ENCODE peak calls at places on chromosome 5, in ten cellular contexts. H is PC-9, Q is right atrium auricular region, L is thoracic aorta, U is coronary artery, B is psoas muscle, J is AG04450, G is tibial artery, C is transverse colon, N is GM13976. D is an unnamed sample.

GRCh38 chr5:135821802-135822201 is 12.7 kb upstream of the SLC25A48 start:
- DNase-seq in H (no peak), Q (no peak), L (no peak), U (peak), B (no peak), J (no peak), G (no peak), C (no peak), N (no peak), D (no peak)

GRCh38 chr5:135085133-135085935 is 51.3 kb upstream of the PITX1 start:
- DNase-seq in H (peak), Q (no peak), L (no peak), U (no peak), B (peak), J (no peak), G (no peak), C (no peak), N (no peak), D (no peak)

GRCh38 chr5:134545070-134545868 is 19.8 kb downstream of the JADE2 start:
- DNase-seq in H (no peak), Q (peak), L (peak), U (peak), B (peak), J (no peak), G (peak), C (peak), N (no peak), D (no peak)

GRCh38 chr5:172123269-172123692 is 64.7 kb downstream of the STK10 start:
- DNase-seq in H (no peak), Q (peak), L (no peak), U (no peak), B (peak), J (no peak), G (peak), C (peak), N (no peak), D (peak)

GRCh38 chr5:178249191-178249989 is 16.8 kb upstream of the PHYKPL start:
- DNase-seq in H (no peak), Q (no peak), L (no peak), U (no peak), B (no peak), J (no peak), G (no peak), C (no peak), N (no peak), D (no peak)

GRCh38 chr5:113337515-113338140 is 97.2 kb downstream of the TSSK1B start:
- DNase-seq in H (no peak), Q (no peak), L (no peak), U (no peak), B (no peak), J (no peak), G (no peak), C (no peak), N (no peak), D (no peak)

GRCh38 chr5:150164640-150165039 is 1.9 kb upstream of the CDX1 start:
- DNase-seq in H (no peak), Q (no peak), L (no peak), U (no peak), B (no peak), J (no peak), G (peak), C (peak), N (no peak), D (no peak)

GRCh38 chr5:88948746-88949600 is 66.0 kb upstream of the MEF2C start:
- DNase-seq in H (no peak), Q (no peak), L (no peak), U (no peak), B (no peak), J (no peak), G (no peak), C (no peak), N (no peak), D (no peak)

GRCh38 chr5:148382961-148383360 is 797 bp upstream of the FBXO38 start:
- DNase-seq in H (no peak), Q (no peak), L (no peak), U (no peak), B (no peak), J (no peak), G (no peak), C (no peak), N (no peak), D (no peak)

GRCh38 chr5:148385094-148385493 is 1.3 kb downstream of the FBXO38 start:
- DNase-seq in H (no peak), Q (no peak), L (no peak), U (no peak), B (no peak), J (no peak), G (no peak), C (no peak), N (no peak), D (no peak)

GRCh38 chr5:148381906-148382305 is 1.9 kb upstream of the FBXO38 start:
- DNase-seq in H (peak), Q (no peak), L (no peak), U (no peak), B (no peak), J (no peak), G (no peak), C (no peak), N (no peak), D (no peak)

GRCh38 chr5:148384389-148384756 is 615 bp downstream of the FBXO38 start:
- DNase-seq in H (no peak), Q (no peak), L (no peak), U (no peak), B (no peak), J (no peak), G (no peak), C (no peak), N (no peak), D (no peak)

DNA sequence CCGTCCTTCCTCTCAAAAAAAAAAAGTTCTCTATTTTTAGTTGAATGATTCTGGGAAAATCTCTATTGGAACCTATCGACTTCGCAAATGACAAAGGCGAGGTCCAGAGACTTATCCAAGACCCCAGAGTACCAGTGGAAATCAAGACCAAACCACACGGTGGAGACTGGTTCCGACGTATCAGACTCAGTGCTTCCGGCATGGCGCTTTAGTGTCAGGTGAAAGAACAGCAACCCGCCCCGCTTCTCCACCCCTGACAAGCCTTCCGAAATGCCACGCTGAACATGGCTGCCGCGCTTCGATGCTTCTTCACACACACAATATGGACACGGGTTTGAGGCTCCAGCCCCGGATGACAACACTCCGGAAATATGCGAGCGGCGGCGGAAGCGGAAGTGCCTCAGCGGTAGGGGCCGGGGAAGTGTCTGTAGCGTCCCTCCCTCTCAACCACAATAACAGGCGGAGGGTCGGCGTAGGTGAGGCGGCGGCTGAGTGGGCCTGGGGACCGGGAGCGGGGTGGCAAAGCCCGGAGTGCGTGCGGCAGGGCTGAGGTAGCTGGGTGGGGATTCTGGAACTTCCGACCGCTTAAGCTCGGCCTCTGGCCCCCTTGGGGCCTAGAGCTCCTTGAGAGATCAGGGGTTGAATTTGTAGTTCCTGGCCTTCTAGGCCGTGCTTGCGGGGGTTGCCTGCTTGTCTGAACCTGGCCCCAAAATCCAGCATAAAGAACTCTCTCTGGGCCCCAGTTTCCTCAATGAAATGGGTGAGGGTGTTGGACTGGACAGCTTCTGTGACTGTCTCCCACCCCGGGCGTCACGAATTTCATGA is at the start of gene FBXO38:
- DNase-seq in H (peak), Q (peak), L (peak), U (peak), B (peak), J (peak), G (peak), C (peak), N (peak), D (peak)
- TF ChIP-seq CTCF in H (no peak), Q (peak), L (no peak), U (no peak), B (peak), J (no peak), G (no peak), C (peak), N (no peak), D (no peak)

GRCh38 chr5:38497946-38498345 is 58.5 kb downstream of the LIFR start:
- DNase-seq in H (no peak), Q (no peak), L (no peak), U (no peak), B (no peak), J (no peak), G (no peak), C (no peak), N (no peak), D (no peak)
- TF ChIP-seq CTCF in H (no peak), Q (peak), L (peak), U (no peak), B (peak), J (peak), G (peak), C (no peak), N (no peak), D (no peak)

GRCh38 chr5:21419383-21419782 is 1431.4 kb upstream of the CDH18 start:
- DNase-seq in H (no peak), Q (no peak), L (no peak), U (no peak), B (no peak), J (no peak), G (no peak), C (no peak), N (no peak), D (no peak)
- TF ChIP-seq CTCF in H (no peak), Q (no peak), L (no peak), U (no peak), B (no peak), J (no peak), G (no peak), C (no peak), N (no peak), D (no peak)

GRCh38 chr5:103256178-103256577 is 2.4 kb upstream of the MACIR start:
- DNase-seq in H (no peak), Q (no peak), L (no peak), U (no peak), B (no peak), J (no peak), G (no peak), C (no peak), N (no peak), D (no peak)
- TF ChIP-seq CTCF in H (no peak), Q (peak), L (no peak), U (no peak), B (no peak), J (peak), G (no peak), C (no peak), N (no peak), D (no peak)

GRCh38 chr5:138725885-138726457 is 27.3 kb upstream of the CTNNA1 start:
- DNase-seq in H (no peak), Q (no peak), L (no peak), U (no peak), B (no peak), J (no peak), G (no peak), C (peak), N (no peak), D (no peak)
- TF ChIP-seq CTCF in H (no peak), Q (no peak), L (peak), U (no peak), B (no peak), J (no peak), G (no peak), C (no peak), N (no peak), D (no peak)